ENCODE peak calls at places on chromosomes 1 and 21, in eight cellular contexts. L is heart left ventricle; I is lower lobe of right lung; Z is Calu3; Q is GM13977; T is lung; P is activated CD8-positive, alpha-beta T cell treated with anti-CD3 and anti-CD28 coated beads for 36 hours; S is ascending aorta. B is an unnamed sample.

GRCh38 chr1:9890224-9890731 is 19.8 kb downstream of the CTNNBIP1 start:
- DNase-seq in I (no peak), P (no peak), L (peak), Z (no peak), T (no peak), S (no peak), Q (no peak), B (peak)

GRCh38 chr1:172662464-172663109 is 3.7 kb downstream of the FASLG start:
- DNase-seq in L (no peak), S (peak), I (peak), Q (peak), P (peak), T (peak), Z (peak), B (peak)

GRCh38 chr1:43435146-43436145 is 18.3 kb downstream of the HYI start:
- DNase-seq in Z (no peak), Q (no peak), L (peak), P (no peak), T (no peak), I (no peak), S (peak), B (peak)

GRCh38 chr1:233707153-233707905 is 93.4 kb downstream of the KCNK1 start:
- DNase-seq in S (no peak), I (no peak), T (no peak), Z (peak), P (no peak), Q (no peak), L (no peak), B (no peak)

GRCh38 chr1:217137210-217137871 is 414.1 kb upstream of the ESRRG start:
- DNase-seq in S (no peak), I (no peak), Z (no peak), P (no peak), L (no peak), T (no peak), Q (peak), B (no peak)

GRCh38 chr21:29264721-29265120 is 34.0 kb upstream of the BACH1 start:
- DNase-seq in T (no peak), Z (no peak), Q (no peak), P (no peak), I (no peak), L (no peak), S (no peak), B (no peak)

GRCh38 chr1:59994302-59995198 is 68.0 kb upstream of the CYP2J2 start:
- DNase-seq in P (no peak), T (no peak), I (no peak), L (no peak), Q (no peak), Z (no peak), S (peak), B (peak)

GRCh38 chr1:60746278-60746761 is 336.0 kb upstream of the NFIA start:
- DNase-seq in P (no peak), S (no peak), I (no peak), Z (no peak), T (no peak), Q (no peak), L (peak), B (no peak)

GRCh38 chr1:53324728-53325297 is 3.1 kb downstream of the LRP8 start:
- DNase-seq in S (no peak), I (no peak), L (no peak), Z (no peak), Q (no peak), P (no peak), T (no peak), B (peak)

GRCh38 chr1:209756608-209757445 is 974 bp downstream of the TRAF3IP3 start:
- DNase-seq in I (peak), Q (peak), L (peak), T (peak), P (peak), S (no peak), Z (no peak), B (no peak)

GRCh38 chr1:225427249-225428065 is at the start of gene LBR:
- DNase-seq in Z (no peak), Q (no peak), T (no peak), I (peak), P (peak), S (peak), L (peak), B (peak)

GRCh38 chr1:201713093-201713810 is 115.7 kb upstream of the IPO9 start:
- DNase-seq in Z (peak), I (peak), L (peak), S (peak), Q (no peak), T (peak), P (peak), B (peak)

GRCh38 chr1:213704941-213705340 is 282.8 kb upstream of the PROX1 start:
- DNase-seq in Z (no peak), I (no peak), P (no peak), L (no peak), T (no peak), Q (no peak), S (no peak), B (no peak)

GRCh38 chr1:207336559-207337467 is 15.3 kb downstream of the CD55 start:
- DNase-seq in P (peak), I (no peak), Q (peak), L (no peak), T (no peak), Z (peak), S (no peak), B (no peak)

GRCh38 chr1:162548170-162548569 is 13.4 kb upstream of the UAP1 start:
- DNase-seq in Q (no peak), L (peak), P (no peak), Z (no peak), T (no peak), S (peak), I (no peak), B (peak)

GRCh38 chr1:42943166-42943565 is 15.5 kb downstream of the SLC2A1 start:
- DNase-seq in I (peak), Z (peak), Q (no peak), S (peak), P (no peak), T (peak), L (peak), B (peak)

GRCh38 chr1:99919221-99919620 is 50.6 kb upstream of the SLC35A3 start:
- DNase-seq in Z (no peak), T (no peak), I (no peak), S (no peak), L (no peak), P (no peak), Q (no peak), B (no peak)

GRCh38 chr1:34266127-34266951 is 89.6 kb downstream of the C1orf94 start:
- DNase-seq in T (no peak), I (no peak), S (no peak), L (no peak), P (no peak), Z (no peak), Q (no peak), B (no peak)

GRCh38 chr1:24236170-24237045 is 49.3 kb upstream of the IFNLR1 start:
- DNase-seq in P (peak), Z (peak), I (no peak), Q (peak), T (peak), S (no peak), L (no peak), B (no peak)

GRCh38 chr1:6224733-6225132 is 11.0 kb downstream of the ICMT start:
- DNase-seq in Z (no peak), T (no peak), P (no peak), L (no peak), Q (no peak), S (no peak), I (no peak), B (no peak)

GRCh38 chr1:232221790-232222499 is 408.0 kb downstream of the SIPA1L2 start:
- DNase-seq in Q (no peak), I (no peak), S (no peak), Z (no peak), P (no peak), T (peak), L (no peak), B (no peak)

GRCh38 chr1:81590171-81590570 is 210.6 kb upstream of the ADGRL2 start:
- DNase-seq in T (no peak), L (no peak), Z (no peak), P (no peak), S (no peak), I (no peak), Q (no peak), B (no peak)

GRCh38 chr1:66598670-66599069 is 64.7 kb downstream of the SGIP1 start:
- DNase-seq in Q (no peak), L (no peak), P (no peak), I (no peak), T (no peak), S (no peak), Z (no peak), B (no peak)

GRCh38 chr1:234955107-234955731 is 173.4 kb downstream of the TOMM20 start:
- DNase-seq in L (peak), T (peak), S (peak), I (peak), Q (no peak), P (no peak), Z (no peak), B (peak)

GRCh38 chr1:231421616-231421970 is 494 bp downstream of the EGLN1 start:
- DNase-seq in L (peak), I (peak), S (peak), Z (peak), Q (peak), T (no peak), P (peak), B (peak)

GRCh38 chr1:227094249-227094966 is 154.3 kb downstream of the COQ8A start:
- DNase-seq in I (no peak), S (no peak), L (no peak), T (no peak), Z (peak), P (no peak), Q (no peak), B (no peak)

DNA sequence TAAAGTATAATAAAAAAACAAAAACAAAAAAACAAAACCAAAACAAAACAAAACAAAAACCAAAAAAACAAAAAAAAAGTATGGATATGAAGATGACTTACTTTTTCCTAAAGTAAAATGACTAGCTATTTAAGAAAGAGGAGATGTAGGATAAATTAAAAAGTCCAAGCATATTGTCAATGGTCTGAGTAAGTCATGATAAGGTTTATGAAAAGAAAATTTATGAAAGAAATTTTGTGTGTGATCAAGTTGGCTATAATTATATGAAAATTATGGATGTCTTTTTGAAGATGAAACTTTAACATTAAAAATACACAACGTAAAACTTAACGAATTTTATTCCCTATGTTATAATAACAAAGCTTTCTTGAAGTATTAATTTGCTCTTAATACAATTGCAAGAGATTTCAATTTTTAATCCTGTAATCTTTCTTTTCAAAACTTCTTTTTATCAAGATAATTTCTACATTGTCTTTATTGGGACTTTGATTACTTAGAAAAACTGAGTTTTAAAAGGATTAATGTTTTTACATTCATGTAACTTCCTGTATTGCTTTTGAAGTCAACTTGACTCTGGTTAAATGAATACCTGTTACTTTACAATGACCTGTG is 200.9 kb upstream of the IVNS1ABP start:
- DNase-seq in I (no peak), S (no peak), Z (no peak), L (no peak), T (no peak), P (no peak), Q (no peak), B (no peak)
- TF ChIP-seq CTCF in I (no peak), S (no peak), Z (no peak), L (no peak), T (no peak), P (no peak), Q (no peak), B (no peak)

GRCh38 chr1:197915797-197916686 is 1.1 kb upstream of the LHX9 start:
- DNase-seq in S (no peak), Q (peak), P (no peak), I (peak), Z (peak), L (peak), T (no peak), B (peak)
- TF ChIP-seq CTCF in S (peak), Q (peak), P (no peak), I (peak), Z (peak), L (no peak), T (no peak), B (peak)

DNA sequence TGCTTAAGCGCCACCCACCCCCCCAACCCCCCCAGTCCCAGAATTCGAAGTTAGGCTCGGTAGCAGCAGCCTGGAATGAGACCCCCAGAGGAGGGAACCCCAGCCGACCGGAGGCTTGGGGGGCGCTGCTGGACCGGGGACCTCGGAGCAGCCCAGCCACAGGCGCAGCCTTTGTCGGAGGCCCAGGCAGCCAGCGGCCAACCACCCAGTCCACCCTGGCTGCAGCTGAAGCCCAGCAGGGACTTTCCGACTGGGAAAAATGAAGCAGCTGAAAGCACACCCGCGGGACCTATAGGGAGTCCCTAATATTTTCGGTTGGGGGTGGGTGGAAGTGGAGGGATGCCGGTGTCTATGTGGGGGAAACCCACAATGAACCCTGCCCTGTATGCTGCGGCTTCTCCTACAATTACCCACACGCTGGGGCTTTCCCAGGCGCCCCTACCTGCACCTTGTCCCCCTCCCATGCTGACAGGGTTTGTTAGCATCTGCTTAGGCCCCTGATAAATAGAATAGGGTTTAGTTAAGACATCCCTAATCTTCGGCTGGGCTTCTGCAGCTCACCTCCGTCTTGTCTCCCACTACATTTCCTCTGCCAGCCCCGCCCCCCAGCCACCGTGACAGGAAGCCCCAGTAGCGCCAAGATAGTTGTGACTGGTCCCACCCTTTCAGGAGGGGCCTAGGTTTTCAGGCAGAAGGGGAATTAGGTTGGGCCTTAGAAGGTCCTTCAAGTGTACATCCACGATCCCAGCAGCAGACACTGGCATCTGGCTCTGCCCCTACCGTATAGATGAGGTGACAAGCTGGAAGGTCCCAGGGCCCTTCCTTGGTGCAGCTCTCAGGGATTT is 838 bp downstream of the CCDC28B start:
- DNase-seq in I (peak), S (peak), Z (peak), P (peak), L (peak), T (peak), Q (peak), B (peak)
- TF ChIP-seq CTCF in I (no peak), S (peak), Z (no peak), P (no peak), L (no peak), T (no peak), Q (peak), B (no peak)

DNA sequence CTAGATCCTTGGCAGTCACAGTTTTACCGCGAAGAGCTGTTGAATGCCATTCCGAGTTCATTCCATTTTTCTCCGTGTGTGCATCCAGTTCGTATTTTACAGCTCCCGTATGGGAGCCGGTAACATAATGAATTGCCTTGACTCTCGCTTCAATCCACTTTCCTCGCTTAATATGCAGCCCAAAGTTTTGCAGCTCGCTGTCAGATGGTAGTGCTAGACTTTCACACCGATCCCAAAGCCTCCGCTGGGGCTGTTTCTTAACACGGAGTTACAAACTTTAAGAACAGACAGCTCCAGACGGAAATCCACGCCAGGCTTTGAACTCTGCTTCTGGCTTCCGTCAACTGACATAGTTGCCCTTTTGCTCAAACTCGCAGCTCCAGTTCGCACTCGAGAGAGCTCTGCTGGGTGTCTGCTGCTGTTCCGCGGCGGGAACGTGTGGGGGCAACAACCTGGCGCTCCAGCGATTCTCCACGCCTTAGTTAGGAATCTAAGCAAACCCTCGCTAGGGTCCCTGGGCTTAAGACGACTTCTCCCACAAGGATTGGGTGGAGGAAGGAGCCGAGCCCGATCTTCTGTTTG is 3.5 kb upstream of the ARID1A start:
- DNase-seq in L (peak), T (peak), S (peak), I (peak), Q (peak), P (peak), Z (peak), B (peak)
- TF ChIP-seq CTCF in L (no peak), T (no peak), S (no peak), I (peak), Q (peak), P (no peak), Z (no peak), B (no peak)

GRCh38 chr1:169196566-169196965 is 90.1 kb downstream of the ATP1B1 start:
- DNase-seq in Q (no peak), P (no peak), L (no peak), S (no peak), I (no peak), Z (no peak), T (no peak), B (no peak)

GRCh38 chr1:169193191-169193850 is 86.8 kb downstream of the ATP1B1 start:
- DNase-seq in Z (no peak), Q (no peak), T (no peak), L (peak), P (no peak), S (no peak), I (no peak), B (peak)
- TF ChIP-seq CTCF in Z (no peak), Q (no peak), T (no peak), L (no peak), P (no peak), S (no peak), I (no peak), B (no peak)

DNA sequence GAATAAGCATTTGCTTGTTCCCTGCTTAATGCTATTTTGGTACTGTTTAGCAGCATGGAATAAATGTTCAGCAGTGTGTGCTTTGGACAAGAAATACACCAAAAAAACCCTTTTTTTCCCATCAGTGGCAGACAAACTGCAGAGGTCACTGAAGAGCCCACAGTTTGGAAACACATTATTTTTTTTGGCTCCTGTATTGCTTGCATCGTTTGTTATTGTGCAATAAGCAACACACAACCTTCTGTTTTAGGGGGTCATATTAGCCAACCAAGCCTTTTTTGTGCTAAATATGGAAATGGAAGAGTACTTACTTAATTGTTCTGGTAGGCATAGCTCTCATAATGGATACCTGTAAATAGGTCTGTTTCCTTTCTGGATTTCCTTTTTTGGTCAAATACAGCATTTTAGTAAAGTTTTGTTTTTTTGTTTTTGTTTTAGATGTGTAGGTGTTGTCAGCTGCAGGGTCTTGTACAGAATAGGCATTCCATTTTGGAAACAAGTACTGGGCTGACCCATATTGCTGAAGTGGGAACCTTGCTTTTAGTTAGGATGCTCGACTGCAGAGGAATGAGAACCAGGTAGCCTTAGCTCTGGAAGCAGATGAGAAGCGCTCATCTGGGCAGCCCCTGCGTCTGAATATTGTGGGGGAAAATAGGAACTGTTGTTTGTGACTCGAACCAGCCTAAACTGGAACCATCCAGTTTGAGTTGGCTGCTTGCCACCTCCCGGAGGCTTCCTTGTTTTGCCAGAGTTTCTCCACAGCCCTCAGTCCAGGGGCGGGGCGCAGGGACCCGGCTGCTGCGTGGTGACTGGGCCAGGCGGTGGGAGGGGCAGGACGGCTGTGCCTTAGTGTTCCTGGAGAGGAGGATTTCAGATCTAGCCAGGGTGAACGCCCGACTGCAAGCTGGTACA is 38.5 kb downstream of the SPEN start:
- DNase-seq in Q (no peak), L (peak), I (peak), P (peak), S (peak), Z (peak), T (peak), B (peak)
- TF ChIP-seq CTCF in Q (no peak), L (no peak), I (no peak), P (no peak), S (no peak), Z (no peak), T (no peak), B (no peak)